ENCODE peak calls at places on chromosomes 7 and 10, in eight cellular contexts. O, E, G, N, T, W, H and B are unnamed samples.

GRCh38 chr7:45026984-45027773 is 27.2 kb downstream of the CCM2 start:
- DNase-seq in O (no peak), E (no peak), G (no peak), N (no peak), T (peak), W (no peak), H (no peak), B (no peak)

GRCh38 chr10:36677170-36677768 is 448.1 kb upstream of the ANKRD30A start:
- DNase-seq in O (peak), E (no peak), G (no peak), N (no peak), T (no peak), W (peak), H (no peak), B (no peak)

GRCh38 chr7:114087674-114088539 is 169.1 kb upstream of the PPP1R3A start:
- DNase-seq in O (no peak), E (peak), G (no peak), N (no peak), T (no peak), W (no peak), H (no peak), B (no peak)

GRCh38 chr10:69869291-69869841 is 67.7 kb downstream of the COL13A1 start:
- DNase-seq in O (peak), E (no peak), G (no peak), N (no peak), T (no peak), W (peak), H (no peak), B (no peak)

GRCh38 chr10:70672993-70673928 is 955 bp downstream of the ADAMTS14 start:
- DNase-seq in O (peak), E (no peak), G (no peak), N (peak), T (no peak), W (peak), H (no peak), B (peak)

GRCh38 chr10:131015271-131015670 is 296.2 kb downstream of the TCERG1L start:
- DNase-seq in O (no peak), E (no peak), G (peak), N (no peak), T (no peak), W (no peak), H (no peak), B (no peak)

GRCh38 chr7:142961973-142962913 is at the start of gene KEL:
- DNase-seq in O (no peak), E (peak), G (no peak), N (no peak), T (no peak), W (no peak), H (no peak), B (no peak)

GRCh38 chr7:77238703-77239136 is 39.1 kb upstream of the FGL2 start:
- DNase-seq in O (no peak), E (no peak), G (no peak), N (no peak), T (no peak), W (no peak), H (no peak), B (no peak)

GRCh38 chr10:11425672-11426071 is 185.8 kb downstream of the USP6NL start:
- DNase-seq in O (no peak), E (no peak), G (no peak), N (no peak), T (peak), W (no peak), H (no peak), B (no peak)

GRCh38 chr10:5442056-5442989 is 30.0 kb downstream of the NET1 start:
- DNase-seq in O (peak), E (no peak), G (no peak), N (no peak), T (peak), W (peak), H (no peak), B (peak)

GRCh38 chr10:117635851-117636250 is 93.3 kb downstream of the EMX2 start:
- DNase-seq in O (no peak), E (no peak), G (no peak), N (no peak), T (no peak), W (no peak), H (no peak), B (no peak)

GRCh38 chr10:61798711-61799110 is 102.8 kb upstream of the ARID5B start:
- DNase-seq in O (peak), E (no peak), G (no peak), N (no peak), T (no peak), W (peak), H (no peak), B (no peak)

GRCh38 chr7:155524018-155524556 is 22.3 kb downstream of the CNPY1 start:
- DNase-seq in O (no peak), E (peak), G (no peak), N (no peak), T (no peak), W (no peak), H (no peak), B (no peak)

GRCh38 chr10:57579926-57580325 is 687.8 kb downstream of the IPMK start:
- DNase-seq in O (peak), E (peak), G (no peak), N (no peak), T (no peak), W (peak), H (no peak), B (peak)
- TF ChIP-seq CTCF in O (peak), E (peak), G (peak), N (no peak), T (peak), W (peak), H (peak), B (peak)

DNA sequence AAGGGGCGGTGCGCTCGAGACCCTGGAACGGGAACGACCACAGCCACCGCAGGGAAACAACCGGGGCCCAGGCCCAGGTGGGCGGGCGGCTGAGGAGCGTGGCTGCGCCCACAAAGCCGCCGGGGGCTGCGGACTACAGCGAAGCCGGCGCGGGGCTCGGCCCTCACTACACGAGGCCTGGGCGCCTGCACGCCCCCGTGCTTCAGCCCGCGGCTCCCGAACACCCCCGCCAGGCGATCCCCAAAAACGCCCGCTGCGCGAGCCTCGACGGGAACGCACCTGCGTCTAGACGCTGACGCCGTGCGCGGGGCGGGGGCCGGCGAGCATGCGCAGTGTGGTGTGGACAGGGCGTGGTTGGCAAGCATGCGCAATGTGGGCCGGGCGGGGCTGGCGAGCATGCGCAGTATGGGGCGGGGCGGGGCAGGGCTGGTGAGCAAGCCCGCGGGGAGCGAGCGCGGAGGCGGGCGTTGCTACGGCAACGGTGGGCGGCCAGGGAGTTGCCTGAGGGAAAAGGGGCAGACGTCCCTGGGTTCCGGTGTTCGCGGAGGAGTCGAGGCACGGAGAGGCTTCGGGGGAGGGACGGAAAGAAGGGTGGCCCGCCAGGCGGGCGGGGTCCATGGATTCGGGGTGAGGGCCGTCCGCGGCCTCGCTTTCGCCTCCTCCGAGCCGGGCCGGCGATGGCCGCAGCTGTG is at the start of gene RNF32:
- DNase-seq in O (peak), E (peak), G (peak), N (peak), T (no peak), W (peak), H (peak), B (peak)
- H3K4me3 ChIP-seq in O (peak), E (peak), G (peak), N (peak), T (no peak), W (peak), H (peak), B (peak)

GRCh38 chr10:96687317-96688012 is 32.8 kb downstream of the PIK3AP1 start:
- DNase-seq in O (no peak), E (no peak), G (no peak), N (no peak), T (no peak), W (no peak), H (no peak), B (no peak)
- TF ChIP-seq CTCF in O (no peak), E (no peak), G (no peak), N (no peak), T (no peak), W (no peak), H (no peak), B (no peak)

GRCh38 chr10:42753126-42753506 is 29.5 kb upstream of the BMS1 start:
- DNase-seq in O (peak), E (peak), G (peak), N (peak), T (no peak), W (peak), H (peak), B (peak)
- H3K4me3 ChIP-seq in O (peak), E (peak), G (peak), N (peak), T (no peak), W (peak), H (peak), B (peak)